ENCODE peak calls at places on chromosome 10, in six cellular contexts. One of them, this sample, is unnamed.

GRCh38 chr10:44198780-44199097 is 186.2 kb downstream of the CXCL12 start:
- DNase-seq in HCT116: no peak
- DNase-seq in T-helper 9 cell: no peak
- DNase-seq in iris pigment epithelial cell: no peak
- DNase-seq in pancreas: no peak
- DNase-seq in NCI-H1105: no peak
- DNase-seq in this sample: no peak

GRCh38 chr10:132957981-132958885 is 15.9 kb upstream of the CFAP46 start:
- DNase-seq in HCT116: no peak
- DNase-seq in NCI-H1105: no peak
- DNase-seq in pancreas: no peak
- DNase-seq in iris pigment epithelial cell: no peak
- DNase-seq in T-helper 9 cell: no peak
- DNase-seq in this sample: no peak

GRCh38 chr10:91992026-91992425 is 68.5 kb downstream of the BTAF1 start:
- DNase-seq in pancreas: no peak
- DNase-seq in NCI-H1105: no peak
- DNase-seq in T-helper 9 cell: no peak
- DNase-seq in HCT116: no peak
- DNase-seq in iris pigment epithelial cell: no peak
- DNase-seq in this sample: peak

GRCh38 chr10:99612167-99612831 is 7.9 kb downstream of the SLC25A28 start:
- DNase-seq in NCI-H1105: no peak
- DNase-seq in iris pigment epithelial cell: peak
- DNase-seq in pancreas: peak
- DNase-seq in T-helper 9 cell: no peak
- DNase-seq in HCT116: peak
- DNase-seq in this sample: peak

GRCh38 chr10:1183033-1183396 is 126.8 kb downstream of the WDR37 start:
- DNase-seq in NCI-H1105: no peak
- DNase-seq in pancreas: no peak
- DNase-seq in T-helper 9 cell: no peak
- DNase-seq in iris pigment epithelial cell: no peak
- DNase-seq in HCT116: no peak
- DNase-seq in this sample: no peak

GRCh38 chr10:10589540-10589939 is 428.1 kb upstream of the CELF2 start:
- DNase-seq in pancreas: no peak
- DNase-seq in T-helper 9 cell: no peak
- DNase-seq in HCT116: no peak
- DNase-seq in NCI-H1105: no peak
- DNase-seq in iris pigment epithelial cell: peak
- DNase-seq in this sample: no peak

GRCh38 chr10:112261281-112261822 is 21.8 kb upstream of the TECTB start:
- DNase-seq in NCI-H1105: no peak
- DNase-seq in T-helper 9 cell: no peak
- DNase-seq in iris pigment epithelial cell: peak
- DNase-seq in HCT116: no peak
- DNase-seq in pancreas: no peak
- DNase-seq in this sample: no peak

GRCh38 chr10:103661198-103661950 is 167.9 kb downstream of the NEURL1 start:
- DNase-seq in pancreas: no peak
- DNase-seq in T-helper 9 cell: peak
- DNase-seq in NCI-H1105: peak
- DNase-seq in HCT116: no peak
- DNase-seq in iris pigment epithelial cell: peak
- DNase-seq in this sample: no peak

GRCh38 chr10:126175586-126176258 is 212.6 kb downstream of the ADAM12 start:
- DNase-seq in HCT116: no peak
- DNase-seq in NCI-H1105: no peak
- DNase-seq in iris pigment epithelial cell: no peak
- DNase-seq in T-helper 9 cell: no peak
- DNase-seq in pancreas: no peak
- DNase-seq in this sample: no peak

GRCh38 chr10:130141460-130141859 is 5.3 kb downstream of the GLRX3 start:
- DNase-seq in HCT116: no peak
- DNase-seq in pancreas: no peak
- DNase-seq in NCI-H1105: no peak
- DNase-seq in iris pigment epithelial cell: peak
- DNase-seq in T-helper 9 cell: no peak
- DNase-seq in this sample: no peak

This sample was measured in dermis microvascular lymphatic vessel endothelial cell.